ENCODE peak calls at places on chromosomes 4 and X, in four cellular contexts. One of them, this sample, is unnamed. For H3K4me1, the result is how much of the 10 kb centered on the place peaks cover.

GRCh38 chrX:153493085-153493484 is 1.7 kb upstream of the BGN start:
- DNase-seq in mesendoderm: no peak
- DNase-seq in HCT116: no peak
- DNase-seq in H9: no peak
- DNase-seq in this sample: no peak

GRCh38 chrX:8849462-8849861 is 48.3 kb upstream of the FAM9A start:
- DNase-seq in HCT116: no peak
- DNase-seq in mesendoderm: no peak
- DNase-seq in H9: no peak
- DNase-seq in this sample: no peak

GRCh38 chr4:148850257-148850995 is 408.2 kb upstream of the NR3C2 start:
- DNase-seq in mesendoderm: no peak
- DNase-seq in H9: no peak
- DNase-seq in HCT116: no peak
- DNase-seq in this sample: no peak

GRCh38 chr4:111814961-111815360 is 330.3 kb upstream of the FAM241A start:
- DNase-seq in mesendoderm: no peak
- DNase-seq in H9: no peak
- DNase-seq in HCT116: no peak
- DNase-seq in this sample: no peak

GRCh38 chr4:117783716-117784115 is 250.6 kb upstream of the NDST3 start:
- DNase-seq in H9: no peak
- DNase-seq in mesendoderm: no peak
- DNase-seq in HCT116: no peak
- DNase-seq in this sample: peak

GRCh38 chrX:108582151-108582550 is 142.5 kb downstream of the COL4A5 start:
- DNase-seq in HCT116: no peak
- DNase-seq in mesendoderm: no peak
- DNase-seq in H9: no peak
- DNase-seq in this sample: no peak

GRCh38 chr4:166012129-166013078 is 139.4 kb downstream of the TLL1 start:
- DNase-seq in mesendoderm: no peak
- DNase-seq in HCT116: no peak
- DNase-seq in H9: no peak
- DNase-seq in this sample: peak

GRCh38 chr4:100494166-100494565 is 23.7 kb downstream of the EMCN start:
- DNase-seq in mesendoderm: no peak
- DNase-seq in H9: no peak
- DNase-seq in HCT116: no peak
- DNase-seq in this sample: no peak

GRCh38 chr4:18981234-18981615 is 959.7 kb upstream of the LCORL start:
- DNase-seq in H9: no peak
- DNase-seq in mesendoderm: no peak
- DNase-seq in HCT116: no peak
- DNase-seq in this sample: peak

GRCh38 chrX:24542756-24543155 is 77.7 kb downstream of the PDK3 start:
- DNase-seq in H9: no peak
- DNase-seq in mesendoderm: no peak
- DNase-seq in HCT116: no peak
- DNase-seq in this sample: no peak

GRCh38 chrX:145825896-145826295 is 8.3 kb downstream of the SLITRK2 start:
- DNase-seq in mesendoderm: no peak
- DNase-seq in H9: no peak
- DNase-seq in HCT116: no peak
- DNase-seq in this sample: no peak

GRCh38 chrX:38560776-38561125 is 591 bp upstream of the TSPAN7 start:
- DNase-seq in HCT116: no peak
- DNase-seq in H9: no peak
- DNase-seq in mesendoderm: no peak
- DNase-seq in this sample: no peak

GRCh38 chr4:100935090-100935489 is 412.2 kb downstream of the PPP3CA start:
- DNase-seq in mesendoderm: peak
- DNase-seq in HCT116: peak
- DNase-seq in H9: no peak
- DNase-seq in this sample: no peak

DNA sequence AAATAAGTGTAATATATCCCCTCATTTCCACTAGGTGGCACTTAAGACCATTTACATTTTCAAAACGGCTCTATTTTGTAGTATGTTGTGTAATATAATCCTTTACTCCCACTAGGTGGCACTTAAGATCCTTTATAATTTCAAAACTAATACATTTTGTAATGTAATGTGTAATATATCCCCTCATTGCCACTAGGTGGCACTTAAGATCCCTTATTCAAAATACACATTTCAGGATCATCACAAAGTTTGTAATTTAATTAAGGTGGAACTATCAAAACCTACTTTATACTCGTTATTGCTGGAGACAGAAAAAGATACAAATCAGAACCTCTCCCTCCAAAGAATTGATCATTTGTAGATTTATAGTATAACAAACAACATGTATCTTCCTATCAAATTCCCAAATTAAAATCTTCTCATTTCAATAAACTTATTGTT is 132.5 kb downstream of the ARHGAP6 start:
- DNase-seq in H9: no peak
- DNase-seq in mesendoderm: peak
- DNase-seq in HCT116: peak
- DNase-seq in this sample: peak
- H3K27ac ChIP-seq in H9: no peak
- H3K27ac ChIP-seq in mesendoderm: no peak
- H3K27ac ChIP-seq in HCT116: no peak
- H3K27ac ChIP-seq in this sample: no peak

GRCh38 chrX:1485033-1485432 is 32.3 kb upstream of the ASMTL start:
- DNase-seq in mesendoderm: no peak
- DNase-seq in H9: no peak
- DNase-seq in HCT116: no peak
- DNase-seq in this sample: no peak
- H3K4me1 ChIP-seq in mesendoderm: under half
- H3K4me1 ChIP-seq in H9: under half
- H3K4me1 ChIP-seq in HCT116: under half
- H3K4me1 ChIP-seq in this sample: under half

GRCh38 chr4:80266902-80267380 is 477 bp downstream of the FGF5 start:
- DNase-seq in H9: peak
- DNase-seq in HCT116: no peak
- DNase-seq in mesendoderm: peak
- DNase-seq in this sample: peak

GRCh38 chr4:80271806-80272205 is 5.3 kb downstream of the FGF5 start:
- DNase-seq in HCT116: no peak
- DNase-seq in mesendoderm: no peak
- DNase-seq in H9: no peak
- DNase-seq in this sample: no peak

GRCh38 chr4:80268081-80268823 is 1.8 kb downstream of the FGF5 start:
- DNase-seq in H9: peak
- DNase-seq in mesendoderm: peak
- DNase-seq in HCT116: no peak
- DNase-seq in this sample: peak

GRCh38 chr4:80268936-80269335 is 2.5 kb downstream of the FGF5 start:
- DNase-seq in H9: no peak
- DNase-seq in HCT116: no peak
- DNase-seq in mesendoderm: no peak
- DNase-seq in this sample: no peak

GRCh38 chr4:80270321-80270720 is 3.9 kb downstream of the FGF5 start:
- DNase-seq in mesendoderm: no peak
- DNase-seq in HCT116: no peak
- DNase-seq in H9: no peak
- DNase-seq in this sample: no peak
- H3K27ac ChIP-seq in mesendoderm: no peak
- H3K27ac ChIP-seq in HCT116: no peak
- H3K27ac ChIP-seq in H9: no peak
- H3K27ac ChIP-seq in this sample: no peak

GRCh38 chr4:70666369-70666768 is at the start of gene JCHAIN:
- DNase-seq in mesendoderm: no peak
- DNase-seq in HCT116: no peak
- DNase-seq in H9: no peak
- DNase-seq in this sample: no peak

GRCh38 chr4:70667710-70668535 is 1.6 kb upstream of the JCHAIN start:
- DNase-seq in mesendoderm: no peak
- DNase-seq in HCT116: no peak
- DNase-seq in H9: no peak
- DNase-seq in this sample: no peak

GRCh38 chr4:70671091-70671490 is 4.8 kb upstream of the JCHAIN start:
- DNase-seq in mesendoderm: no peak
- DNase-seq in HCT116: no peak
- DNase-seq in H9: no peak
- DNase-seq in this sample: no peak

DNA sequence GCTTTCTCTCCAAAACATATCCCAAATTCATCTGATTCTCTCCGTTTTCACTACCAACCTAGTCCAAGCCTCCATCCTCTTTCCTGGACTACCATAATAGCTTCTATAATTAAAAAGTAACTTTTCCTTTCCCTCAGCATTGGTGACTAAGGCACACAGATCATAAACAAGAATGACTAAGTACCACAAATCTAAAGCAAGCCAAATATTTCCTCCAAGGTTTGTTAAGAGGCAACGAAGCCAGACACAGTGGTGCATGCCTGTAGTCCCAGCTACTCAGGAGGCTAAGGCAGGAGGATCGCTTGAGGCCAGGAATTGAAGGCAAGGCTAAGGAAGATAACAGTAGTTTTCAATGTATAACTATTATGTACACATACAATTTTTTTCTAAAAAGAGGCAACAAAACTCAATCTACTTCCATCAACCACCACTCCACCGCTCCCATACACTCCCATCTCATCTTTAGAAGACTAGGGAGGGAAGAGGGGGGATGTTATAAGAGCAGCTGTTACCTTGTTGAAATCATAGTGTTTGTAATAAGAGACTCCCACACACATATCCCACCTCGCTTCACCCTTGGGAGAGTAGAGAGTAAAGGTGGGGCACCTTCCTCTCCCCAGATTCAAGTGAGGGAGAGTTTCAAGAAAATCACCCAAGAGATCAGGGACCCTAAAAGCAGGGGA is 4.2 kb upstream of the JCHAIN start:
- DNase-seq in mesendoderm: no peak
- DNase-seq in H9: no peak
- DNase-seq in HCT116: no peak
- DNase-seq in this sample: no peak
- H3K4me1 ChIP-seq in mesendoderm: under half
- H3K4me1 ChIP-seq in H9: under half
- H3K4me1 ChIP-seq in HCT116: under half
- H3K4me1 ChIP-seq in this sample: under half

GRCh38 chr4:94519019-94519418 is 67.3 kb downstream of the PDLIM5 start:
- DNase-seq in mesendoderm: no peak
- DNase-seq in H9: no peak
- DNase-seq in HCT116: no peak
- DNase-seq in this sample: no peak
- H3K27ac ChIP-seq in mesendoderm: no peak
- H3K27ac ChIP-seq in H9: no peak
- H3K27ac ChIP-seq in HCT116: no peak
- H3K27ac ChIP-seq in this sample: no peak

GRCh38 chr4:700587-701264 is 4.9 kb upstream of the PCGF3 start:
- DNase-seq in H9: no peak
- DNase-seq in mesendoderm: no peak
- DNase-seq in HCT116: no peak
- DNase-seq in this sample: no peak
- H3K4me1 ChIP-seq in H9: under half
- H3K4me1 ChIP-seq in mesendoderm: under half
- H3K4me1 ChIP-seq in HCT116: under half
- H3K4me1 ChIP-seq in this sample: under half

DNA sequence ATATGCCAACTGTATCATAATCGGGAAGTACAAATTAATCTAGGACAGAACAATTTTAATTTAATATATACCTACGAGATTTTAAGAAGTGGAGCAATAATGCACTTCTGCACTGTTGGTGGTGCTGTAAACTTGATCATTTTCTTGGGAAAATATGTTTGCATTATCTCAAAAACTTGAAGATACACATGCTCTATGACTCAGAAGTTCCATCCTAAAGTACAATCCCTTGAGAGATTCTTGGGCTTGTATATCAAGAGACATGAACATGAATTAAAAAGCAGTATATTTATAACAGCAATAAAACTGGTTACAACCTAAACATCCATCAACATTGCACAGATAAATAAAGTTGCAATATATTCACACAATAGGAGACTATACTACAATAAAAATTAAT is 168.8 kb downstream of the CLCN4 start:
- DNase-seq in HCT116: no peak
- DNase-seq in mesendoderm: no peak
- DNase-seq in H9: no peak
- DNase-seq in this sample: no peak
- H3K27ac ChIP-seq in HCT116: no peak
- H3K27ac ChIP-seq in mesendoderm: no peak
- H3K27ac ChIP-seq in H9: no peak
- H3K27ac ChIP-seq in this sample: no peak